ENCODE peak calls at places on chromosomes 2 and 18, in five cellular contexts. One of them, this sample, is unnamed.
A peak's percentile ranks its signal among the peaks of the same experiment; 100 is the strongest.

GRCh38 chr2:176758426-176758825 is 454.2 kb upstream of the HNRNPA3 start:
- DNase-seq in effector memory CD4-positive, alpha-beta T cell: no peak
- DNase-seq in IMR-90: no peak
- DNase-seq in tibial nerve: no peak
- DNase-seq in stomach: no peak
- DNase-seq in this sample: no peak

GRCh38 chr2:120675460-120676130 is 60.1 kb upstream of the GLI2 start:
- DNase-seq in effector memory CD4-positive, alpha-beta T cell: no peak
- DNase-seq in IMR-90: peak; percentile 50
- DNase-seq in tibial nerve: peak; percentile 35
- DNase-seq in stomach: peak; percentile 68
- DNase-seq in this sample: no peak

GRCh38 chr2:31227711-31228125 is 6.2 kb upstream of the EHD3 start:
- DNase-seq in effector memory CD4-positive, alpha-beta T cell: no peak
- DNase-seq in IMR-90: peak; percentile 51
- DNase-seq in tibial nerve: no peak
- DNase-seq in stomach: no peak
- DNase-seq in this sample: no peak

GRCh38 chr2:96927420-96928171 is 57.7 kb upstream of the SEMA4C start:
- DNase-seq in effector memory CD4-positive, alpha-beta T cell: no peak
- DNase-seq in IMR-90: no peak
- DNase-seq in tibial nerve: no peak
- DNase-seq in stomach: peak; percentile 56
- DNase-seq in this sample: no peak

GRCh38 chr2:111219734-111220505 is 99.2 kb downstream of the BCL2L11 start:
- DNase-seq in effector memory CD4-positive, alpha-beta T cell: no peak
- DNase-seq in IMR-90: no peak
- DNase-seq in tibial nerve: no peak
- DNase-seq in stomach: no peak
- DNase-seq in this sample: no peak

GRCh38 chr2:11582526-11583202 is 48.8 kb downstream of the GREB1 start:
- DNase-seq in effector memory CD4-positive, alpha-beta T cell: peak; percentile 14
- DNase-seq in IMR-90: peak; percentile 35
- DNase-seq in tibial nerve: peak; percentile 69
- DNase-seq in stomach: peak; percentile 70
- DNase-seq in this sample: peak; percentile 45

GRCh38 chr18:56869189-56869777 is 218.1 kb downstream of the WDR7 start:
- DNase-seq in effector memory CD4-positive, alpha-beta T cell: no peak
- DNase-seq in IMR-90: peak; percentile 73
- DNase-seq in tibial nerve: no peak
- DNase-seq in stomach: no peak
- DNase-seq in this sample: no peak

GRCh38 chr18:26865557-26865956 is at the start of gene AQP4:
- DNase-seq in effector memory CD4-positive, alpha-beta T cell: no peak
- DNase-seq in IMR-90: no peak
- DNase-seq in tibial nerve: no peak
- DNase-seq in stomach: peak; percentile 68
- DNase-seq in this sample: no peak

GRCh38 chr2:192030289-192030688 is 164.4 kb downstream of the TMEFF2 start:
- DNase-seq in effector memory CD4-positive, alpha-beta T cell: no peak
- DNase-seq in IMR-90: peak; percentile 12
- DNase-seq in tibial nerve: no peak
- DNase-seq in stomach: no peak
- DNase-seq in this sample: no peak

GRCh38 chr2:72813841-72814240 is 12.0 kb downstream of the EXOC6B start:
- DNase-seq in effector memory CD4-positive, alpha-beta T cell: no peak
- DNase-seq in IMR-90: peak; percentile 52
- DNase-seq in tibial nerve: no peak
- DNase-seq in stomach: no peak
- DNase-seq in this sample: no peak

GRCh38 chr2:69612707-69613106 is 30.8 kb downstream of the AAK1 start:
- DNase-seq in effector memory CD4-positive, alpha-beta T cell: no peak
- DNase-seq in IMR-90: no peak
- DNase-seq in tibial nerve: no peak
- DNase-seq in stomach: no peak
- DNase-seq in this sample: no peak
- H3K9me3 ChIP-seq in effector memory CD4-positive, alpha-beta T cell: no peaks in the 10 kb centered on the region
- H3K9me3 ChIP-seq in IMR-90: no peaks in the 10 kb centered on the region
- H3K9me3 ChIP-seq in tibial nerve: no peaks in the 10 kb centered on the region
- H3K9me3 ChIP-seq in stomach: no peaks in the 10 kb centered on the region
- H3K9me3 ChIP-seq in this sample: no peaks in the 10 kb centered on the region

DNA sequence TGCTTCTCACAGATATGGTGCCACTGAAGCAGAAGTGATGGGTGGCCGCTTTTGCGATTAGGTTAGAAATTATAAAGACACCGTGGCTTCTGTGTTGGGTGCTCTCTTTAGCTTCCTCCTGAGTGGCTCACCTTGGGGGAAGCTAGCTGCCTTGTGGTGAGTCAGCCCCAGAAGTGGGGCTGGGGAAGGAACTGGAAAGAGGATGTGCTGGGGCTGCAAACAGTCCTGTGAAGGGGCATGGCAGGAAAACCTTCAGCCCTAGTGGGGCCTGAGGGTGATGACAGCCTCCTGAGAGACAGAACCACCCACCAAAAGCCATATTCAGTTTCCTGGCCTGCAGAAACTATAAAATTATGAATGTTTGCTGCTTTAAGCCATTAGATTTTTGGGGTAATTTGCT is 8.9 kb upstream of the ASB18 start:
- DNase-seq in effector memory CD4-positive, alpha-beta T cell: no peak
- DNase-seq in IMR-90: no peak
- DNase-seq in tibial nerve: no peak
- DNase-seq in stomach: no peak
- DNase-seq in this sample: no peak
- H3K9me3 ChIP-seq in effector memory CD4-positive, alpha-beta T cell: no peaks in the 10 kb centered on the region
- H3K9me3 ChIP-seq in IMR-90: peaks cover 3% of the 10 kb centered on the region
- H3K9me3 ChIP-seq in tibial nerve: no peaks in the 10 kb centered on the region
- H3K9me3 ChIP-seq in stomach: no peaks in the 10 kb centered on the region
- H3K9me3 ChIP-seq in this sample: no peaks in the 10 kb centered on the region

DNA sequence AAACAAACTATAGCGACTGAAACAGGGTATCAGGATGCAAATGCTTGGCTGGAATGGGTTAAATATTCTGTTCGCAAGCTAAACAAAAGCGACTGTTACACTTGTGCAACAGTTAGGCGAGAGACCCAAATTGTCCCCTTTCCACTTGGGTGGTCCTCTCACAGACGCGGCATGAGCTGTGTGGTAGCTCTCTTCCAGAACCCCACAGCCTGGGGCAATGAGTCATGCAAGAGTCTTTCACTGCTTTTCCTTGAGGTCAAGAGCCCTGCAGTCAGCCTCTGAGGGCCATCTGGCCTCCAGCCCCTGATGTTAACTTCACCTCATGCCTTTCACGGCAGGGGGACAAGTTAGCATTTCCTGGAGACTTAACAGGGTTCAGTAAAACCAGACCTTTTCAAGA is 25.7 kb downstream of the SULT1C4 start:
- DNase-seq in effector memory CD4-positive, alpha-beta T cell: no peak
- DNase-seq in IMR-90: peak; percentile 73
- DNase-seq in tibial nerve: peak; percentile 13
- DNase-seq in stomach: no peak
- DNase-seq in this sample: no peak
- H3K9me3 ChIP-seq in effector memory CD4-positive, alpha-beta T cell: peaks cover 10% of the 10 kb centered on the region
- H3K9me3 ChIP-seq in IMR-90: peaks cover 23% of the 10 kb centered on the region
- H3K9me3 ChIP-seq in tibial nerve: peaks cover 10% of the 10 kb centered on the region
- H3K9me3 ChIP-seq in stomach: peaks cover 12% of the 10 kb centered on the region
- H3K9me3 ChIP-seq in this sample: peaks cover 3% of the 10 kb centered on the region

GRCh38 chr2:63628543-63628942 is 39.8 kb downstream of the MDH1 start:
- DNase-seq in effector memory CD4-positive, alpha-beta T cell: no peak
- DNase-seq in IMR-90: no peak
- DNase-seq in tibial nerve: no peak
- DNase-seq in stomach: no peak
- DNase-seq in this sample: no peak

GRCh38 chr2:63627866-63628265 is 39.1 kb downstream of the MDH1 start:
- DNase-seq in effector memory CD4-positive, alpha-beta T cell: no peak
- DNase-seq in IMR-90: no peak
- DNase-seq in tibial nerve: no peak
- DNase-seq in stomach: no peak
- DNase-seq in this sample: no peak

GRCh38 chr2:63632382-63632781 is 43.6 kb downstream of the MDH1 start:
- DNase-seq in effector memory CD4-positive, alpha-beta T cell: no peak
- DNase-seq in IMR-90: no peak
- DNase-seq in tibial nerve: no peak
- DNase-seq in stomach: no peak
- DNase-seq in this sample: no peak

DNA sequence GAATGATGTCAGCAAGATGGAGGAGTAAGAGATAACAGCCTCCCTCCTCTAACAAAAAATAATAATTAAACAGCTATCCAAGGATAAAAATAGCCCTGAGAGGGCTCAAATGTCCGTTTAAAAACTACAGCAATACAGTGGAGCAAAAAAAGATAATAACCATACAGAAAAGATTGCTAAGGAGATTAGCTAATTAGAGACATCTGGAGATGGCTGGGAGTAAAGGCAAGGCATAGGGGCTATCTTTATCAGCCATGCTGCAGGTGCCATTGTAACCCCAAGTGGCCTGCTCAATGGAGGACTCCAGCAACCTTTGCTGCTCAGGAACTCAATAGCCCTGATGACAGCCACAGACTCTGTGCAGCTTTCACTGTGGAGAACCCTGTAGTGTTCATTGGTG is 42.7 kb downstream of the MDH1 start:
- DNase-seq in effector memory CD4-positive, alpha-beta T cell: no peak
- DNase-seq in IMR-90: no peak
- DNase-seq in tibial nerve: no peak
- DNase-seq in stomach: no peak
- DNase-seq in this sample: no peak
- H3K9me3 ChIP-seq in effector memory CD4-positive, alpha-beta T cell: no peaks in the 10 kb centered on the region
- H3K9me3 ChIP-seq in IMR-90: peaks cover 2% of the 10 kb centered on the region
- H3K9me3 ChIP-seq in tibial nerve: peaks cover 17% of the 10 kb centered on the region
- H3K9me3 ChIP-seq in stomach: no peaks in the 10 kb centered on the region
- H3K9me3 ChIP-seq in this sample: peaks cover 2% of the 10 kb centered on the region

DNA sequence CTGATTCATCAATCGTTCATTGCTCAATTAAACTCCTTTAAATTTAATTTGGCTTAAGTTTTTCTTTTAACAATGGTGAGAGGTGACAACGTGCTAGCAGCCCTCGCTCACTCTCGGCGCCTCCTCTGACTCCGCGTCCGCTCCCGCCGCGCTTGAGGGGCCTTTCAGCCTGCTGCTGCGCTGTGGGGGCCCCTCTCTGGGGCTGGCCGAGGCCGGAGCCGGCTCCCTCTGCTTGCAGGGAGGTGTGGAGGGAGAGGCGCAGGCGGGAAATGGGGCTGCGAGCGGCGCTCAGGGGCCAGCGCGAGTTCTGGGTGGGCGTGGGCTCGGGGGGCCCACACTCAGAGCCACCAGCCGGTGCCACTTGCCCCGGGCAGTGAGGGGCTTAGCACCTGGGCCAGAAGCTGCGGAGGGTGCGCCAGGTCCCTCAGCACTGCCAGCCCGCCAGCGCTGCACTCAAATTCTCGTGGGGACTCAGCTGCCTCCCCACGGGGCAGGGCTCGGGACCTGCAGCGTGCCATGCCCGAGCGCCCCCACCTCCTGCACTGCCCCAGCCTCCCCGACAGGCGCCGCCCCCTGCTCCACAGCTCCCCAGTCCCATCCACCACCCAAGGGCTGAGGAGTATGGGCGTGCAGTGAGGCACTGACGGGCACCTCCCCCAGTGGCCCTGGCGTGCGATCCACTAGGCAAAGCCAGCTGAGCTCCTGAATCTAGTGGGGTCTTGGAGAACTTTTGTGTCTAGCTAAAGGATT is 19.6 kb downstream of the ANKMY1 start:
- DNase-seq in effector memory CD4-positive, alpha-beta T cell: no peak
- DNase-seq in IMR-90: no peak
- DNase-seq in tibial nerve: no peak
- DNase-seq in stomach: no peak
- DNase-seq in this sample: no peak
- H3K9me3 ChIP-seq in effector memory CD4-positive, alpha-beta T cell: no peaks in the 10 kb centered on the region
- H3K9me3 ChIP-seq in IMR-90: no peaks in the 10 kb centered on the region
- H3K9me3 ChIP-seq in tibial nerve: no peaks in the 10 kb centered on the region
- H3K9me3 ChIP-seq in stomach: no peaks in the 10 kb centered on the region
- H3K9me3 ChIP-seq in this sample: no peaks in the 10 kb centered on the region

GRCh38 chr2:101395545-101396351 is 8.4 kb upstream of the CREG2 start:
- DNase-seq in effector memory CD4-positive, alpha-beta T cell: no peak
- DNase-seq in IMR-90: peak; percentile 17
- DNase-seq in tibial nerve: no peak
- DNase-seq in stomach: no peak
- DNase-seq in this sample: no peak
- H3K9me3 ChIP-seq in effector memory CD4-positive, alpha-beta T cell: no peaks in the 10 kb centered on the region
- H3K9me3 ChIP-seq in IMR-90: no peaks in the 10 kb centered on the region
- H3K9me3 ChIP-seq in tibial nerve: no peaks in the 10 kb centered on the region
- H3K9me3 ChIP-seq in stomach: no peaks in the 10 kb centered on the region
- H3K9me3 ChIP-seq in this sample: no peaks in the 10 kb centered on the region

GRCh38 chr2:81645750-81646301 is 1341.3 kb upstream of the LRRTM1 start:
- DNase-seq in effector memory CD4-positive, alpha-beta T cell: no peak
- DNase-seq in IMR-90: no peak
- DNase-seq in tibial nerve: no peak
- DNase-seq in stomach: no peak
- DNase-seq in this sample: no peak

GRCh38 chr2:81650048-81650971 is 1345.8 kb upstream of the LRRTM1 start:
- DNase-seq in effector memory CD4-positive, alpha-beta T cell: no peak
- DNase-seq in IMR-90: peak; percentile 39
- DNase-seq in tibial nerve: no peak
- DNase-seq in stomach: no peak
- DNase-seq in this sample: no peak

GRCh38 chr2:81648370-81648769 is 1343.8 kb upstream of the LRRTM1 start:
- DNase-seq in effector memory CD4-positive, alpha-beta T cell: no peak
- DNase-seq in IMR-90: no peak
- DNase-seq in tibial nerve: no peak
- DNase-seq in stomach: no peak
- DNase-seq in this sample: no peak

GRCh38 chr2:81647715-81648114 is 1343.2 kb upstream of the LRRTM1 start:
- DNase-seq in effector memory CD4-positive, alpha-beta T cell: no peak
- DNase-seq in IMR-90: no peak
- DNase-seq in tibial nerve: no peak
- DNase-seq in stomach: no peak
- DNase-seq in this sample: no peak
- H3K9me3 ChIP-seq in effector memory CD4-positive, alpha-beta T cell: no peaks in the 10 kb centered on the region
- H3K9me3 ChIP-seq in IMR-90: peaks cover 2% of the 10 kb centered on the region
- H3K9me3 ChIP-seq in tibial nerve: no peaks in the 10 kb centered on the region
- H3K9me3 ChIP-seq in stomach: no peaks in the 10 kb centered on the region
- H3K9me3 ChIP-seq in this sample: no peaks in the 10 kb centered on the region

DNA sequence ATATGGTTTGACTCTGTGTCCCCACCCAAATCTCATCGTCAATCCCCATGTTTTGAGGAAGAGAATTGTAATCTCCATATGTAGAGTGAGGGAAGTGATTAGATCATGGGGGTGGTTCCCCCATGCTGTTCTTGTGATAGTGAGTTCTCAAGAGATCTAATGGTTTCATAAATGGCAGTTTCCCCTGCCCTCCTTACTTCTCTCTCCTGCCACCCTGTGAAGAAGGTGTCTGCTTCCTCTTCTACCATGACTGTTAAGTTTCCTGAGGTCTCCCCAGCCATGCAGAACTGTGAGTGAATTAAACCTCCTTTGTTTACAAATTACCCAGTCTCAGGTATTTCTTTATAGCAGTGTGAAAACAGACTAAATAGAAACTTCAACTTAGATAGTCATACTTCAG is 69.5 kb downstream of the SESTD1 start:
- DNase-seq in effector memory CD4-positive, alpha-beta T cell: no peak
- DNase-seq in IMR-90: no peak
- DNase-seq in tibial nerve: no peak
- DNase-seq in stomach: no peak
- DNase-seq in this sample: no peak
- H3K9me3 ChIP-seq in effector memory CD4-positive, alpha-beta T cell: no peaks in the 10 kb centered on the region
- H3K9me3 ChIP-seq in IMR-90: no peaks in the 10 kb centered on the region
- H3K9me3 ChIP-seq in tibial nerve: peaks cover 2% of the 10 kb centered on the region
- H3K9me3 ChIP-seq in stomach: no peaks in the 10 kb centered on the region
- H3K9me3 ChIP-seq in this sample: no peaks in the 10 kb centered on the region

GRCh38 chr18:51955136-51955535 is 384.9 kb upstream of the DCC start:
- DNase-seq in effector memory CD4-positive, alpha-beta T cell: no peak
- DNase-seq in IMR-90: no peak
- DNase-seq in tibial nerve: no peak
- DNase-seq in stomach: no peak
- DNase-seq in this sample: no peak
- H3K9me3 ChIP-seq in effector memory CD4-positive, alpha-beta T cell: no peaks in the 10 kb centered on the region
- H3K9me3 ChIP-seq in IMR-90: peaks cover 15% of the 10 kb centered on the region
- H3K9me3 ChIP-seq in tibial nerve: no peaks in the 10 kb centered on the region
- H3K9me3 ChIP-seq in stomach: no peaks in the 10 kb centered on the region
- H3K9me3 ChIP-seq in this sample: no peaks in the 10 kb centered on the region

This sample was measured in T-helper 17 cell.